ENCODE peak calls at places on chromosomes 11 and 22, in eight cellular contexts. P is activated CD4-positive, CD25-positive, alpha-beta regulatory T cell treated with anti-CD3 and anti-CD28 coated beads, Interleukin-2, amount 50 U/mL, for 24 hours; A is left lobe of liver; C is activated CD8-positive, alpha-beta T cell treated with anti-CD3 and anti-CD28 coated beads for 36 hours; X is PC-3; L is lower lobe of right lung; K is sciatic nerve; G is Panc1. D is an unnamed sample.

GRCh38 chr11:64123102-64123434 is 42.8 kb downstream of the MACROD1 start:
- ATAC-seq in P (no peak), A (peak), C (no peak), X (no peak), L (peak), K (peak), G (no peak), D (peak)

GRCh38 chr22:45688606-45689080 is 17.0 kb downstream of the ATXN10 start:
- ATAC-seq in P (no peak), A (peak), C (no peak), X (peak), L (peak), K (no peak), G (peak), D (no peak)

GRCh38 chr22:49540571-49541450 is 286.9 kb downstream of the BRD1 start:
- ATAC-seq in P (no peak), A (no peak), C (no peak), X (no peak), L (peak), K (no peak), G (no peak), D (no peak)

GRCh38 chr11:97729546-97730272 is 1291.0 kb upstream of the CNTN5 start:
- ATAC-seq in P (no peak), A (no peak), C (no peak), X (no peak), L (no peak), K (no peak), G (no peak), D (no peak)

GRCh38 chr22:19331474-19331873 is 40.0 kb upstream of the CLTCL1 start:
- ATAC-seq in P (no peak), A (no peak), C (no peak), X (no peak), L (no peak), K (no peak), G (no peak), D (no peak)

GRCh38 chr11:31419138-31419537 is 49.5 kb downstream of the DNAJC24 start:
- ATAC-seq in P (no peak), A (no peak), C (no peak), X (no peak), L (no peak), K (no peak), G (no peak), D (no peak)

GRCh38 chr11:75069473-75069872 is 27.2 kb downstream of the OR2AT4 start:
- ATAC-seq in P (no peak), A (no peak), C (no peak), X (no peak), L (no peak), K (no peak), G (no peak), D (no peak)

GRCh38 chr22:21939392-21940319 is 13.0 kb downstream of the PPM1F start:
- ATAC-seq in P (no peak), A (no peak), C (no peak), X (no peak), L (no peak), K (no peak), G (no peak), D (no peak)